ENCODE peak calls at places on chromosomes 6 and 20, in seven cellular contexts. B is body of pancreas, G is suprapubic skin, C is esophagus squamous epithelium, D is breast epithelium, X is right lobe of liver, T is H1. U is an unnamed sample.
A peak's percentile ranks its signal among the peaks of the same experiment; 100 is the strongest.

GRCh38 chr20:48797275-48797825 is 30.4 kb downstream of the PREX1 start:
- DNase-seq in C (no peak), B (no peak), G (no peak), D (no peak), X (peak; percentile 64), T (peak; percentile 58), U (peak; percentile 9)

GRCh38 chr6:166361080-166361429 is 18.7 kb upstream of the SFT2D1 start:
- DNase-seq in G (no peak), D (peak; percentile 78), T (no peak), B (no peak), C (no peak), X (peak; percentile 90), U (no peak)

GRCh38 chr6:137051790-137052472 is 7.2 kb upstream of the IL20RA start:
- DNase-seq in B (no peak), T (no peak), X (no peak), G (no peak), C (no peak), D (no peak), U (no peak)

GRCh38 chr6:130366011-130366963 is at the start of gene TMEM200A:
- DNase-seq in B (peak; percentile 22), C (no peak), T (peak; percentile 58), X (peak; percentile 52), D (peak; percentile 32), G (peak; percentile 82), U (peak; percentile 6)

GRCh38 chr20:33910056-33910455 is 83.7 kb upstream of the RALY start:
- DNase-seq in C (no peak), D (no peak), X (no peak), G (no peak), T (no peak), B (no peak), U (peak; percentile 16)

GRCh38 chr6:147131728-147132127 is 72.5 kb upstream of the STXBP5 start:
- DNase-seq in G (no peak), D (no peak), T (no peak), B (no peak), C (no peak), X (no peak), U (no peak)

GRCh38 chr6:44081753-44082152 is 45.5 kb downstream of the MRPL14 start:
- DNase-seq in C (no peak), T (no peak), X (no peak), G (no peak), D (no peak), B (no peak), U (no peak)

GRCh38 chr6:84779380-84779779 is 15.0 kb upstream of the TBX18 start:
- DNase-seq in C (no peak), B (no peak), D (no peak), G (no peak), T (no peak), X (no peak), U (no peak)

GRCh38 chr6:132404330-132404729 is 3.1 kb upstream of the MOXD1 start:
- DNase-seq in T (no peak), G (no peak), C (no peak), B (no peak), X (no peak), D (no peak), U (no peak)

GRCh38 chr6:41505084-41506049 is 40.8 kb upstream of the FOXP4 start:
- DNase-seq in G (peak; percentile 87), C (no peak), X (peak; percentile 64), D (peak; percentile 57), T (peak; percentile 62), B (peak; percentile 68), U (peak; percentile 74)

GRCh38 chr20:34970193-34971037 is 14.7 kb downstream of the MYH7B start:
- DNase-seq in T (no peak), C (no peak), D (no peak), B (no peak), X (peak; percentile 37), G (no peak), U (no peak)

GRCh38 chr6:41548098-41548840 is 2.1 kb downstream of the FOXP4 start:
- DNase-seq in G (no peak), B (peak; percentile 64), X (peak; percentile 81), C (no peak), T (no peak), D (no peak), U (peak; percentile 51)

GRCh38 chr20:4896119-4896700 is 105.1 kb downstream of the SLC23A2 start:
- DNase-seq in D (no peak), X (no peak), G (no peak), T (no peak), B (no peak), C (no peak), U (no peak)

GRCh38 chr6:52495859-52496396 is 75.8 kb downstream of the EFHC1 start:
- DNase-seq in T (peak; percentile 19), X (no peak), C (no peak), G (no peak), D (no peak), B (no peak), U (no peak)

GRCh38 chr6:52489881-52490280 is 69.7 kb downstream of the EFHC1 start:
- DNase-seq in G (no peak), X (no peak), D (no peak), T (no peak), C (no peak), B (no peak), U (no peak)

GRCh38 chr6:52493669-52494068 is 73.5 kb downstream of the EFHC1 start:
- DNase-seq in T (no peak), C (no peak), B (no peak), X (no peak), D (no peak), G (no peak), U (no peak)

GRCh38 chr6:52494298-52495072 is 74.3 kb downstream of the EFHC1 start:
- DNase-seq in X (no peak), D (no peak), C (no peak), T (peak; percentile 17), B (no peak), G (no peak), U (no peak)

GRCh38 chr6:52491203-52492069 is 71.3 kb downstream of the EFHC1 start:
- DNase-seq in B (no peak), T (peak; percentile 26), X (no peak), G (no peak), C (no peak), D (no peak), U (no peak)
- H3K4me3 ChIP-seq in B (no peak overlapping the region), T (no peak overlapping the region), X (no peak overlapping the region), G (peak overlapping the region; percentile 27), C (no peak overlapping the region), D (peak overlapping the region; percentile 18), U (no peak overlapping the region)

GRCh38 chr20:1466211-1467081 is at the start of gene NSFL1C:
- DNase-seq in B (peak; percentile 97), X (peak; percentile 97), D (peak; percentile 89), T (peak; percentile 99), G (peak; percentile 97), C (peak; percentile 60), U (peak; percentile 96)
- TF ChIP-seq POLR2A in B (peak; percentile 57), X (peak; percentile 75), D (no peak), T (peak; percentile 66), G (peak; percentile 36), C (peak; percentile 38), U (peak; percentile 69)

DNA sequence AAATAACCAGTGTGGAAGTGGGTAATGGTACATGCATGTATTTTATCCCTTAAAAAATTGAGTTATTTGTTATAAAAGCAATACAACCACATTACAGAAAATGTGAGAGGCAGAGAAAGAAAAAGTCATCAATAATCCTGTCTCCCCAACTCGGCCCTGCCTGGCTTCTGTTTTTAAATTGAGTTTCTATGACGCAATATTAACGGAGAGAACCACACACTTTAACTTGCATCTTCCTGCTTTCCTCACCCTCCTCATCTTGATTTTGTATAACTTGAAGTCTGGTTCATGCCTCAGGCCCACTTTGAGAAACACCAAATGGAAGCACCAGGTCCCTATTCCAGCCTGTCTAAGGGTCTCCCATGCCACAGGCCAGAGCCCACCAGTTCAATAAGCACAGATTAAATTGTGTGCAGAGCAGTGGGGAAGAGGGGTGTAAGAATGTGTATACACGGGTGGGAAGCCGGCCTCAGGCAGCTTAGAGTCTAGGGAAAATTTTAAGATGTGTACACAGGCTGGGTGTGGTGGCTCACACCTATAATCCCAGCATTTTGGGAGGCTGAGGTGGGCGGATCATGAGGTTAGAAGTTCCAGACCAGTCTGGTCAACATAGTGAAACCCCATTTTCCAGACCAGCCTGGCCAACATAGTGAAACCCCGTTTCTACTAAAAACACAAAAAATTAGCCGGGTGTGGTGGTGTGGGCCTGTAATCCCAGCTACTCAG is 15.9 kb downstream of the KCNK5 start:
- DNase-seq in T (no peak), G (no peak), X (no peak), D (no peak), C (no peak), B (no peak), U (no peak)
- H3K4me3 ChIP-seq in T (no peak overlapping the region), G (no peak overlapping the region), X (no peak overlapping the region), D (no peak overlapping the region), C (no peak overlapping the region), B (no peak overlapping the region), U (no peak overlapping the region)

GRCh38 chr20:53598140-53599038 is 4.8 kb upstream of the ZNF217 start:
- DNase-seq in T (peak; percentile 40), B (no peak), D (no peak), G (no peak), C (no peak), X (no peak), U (no peak)

GRCh38 chr20:53599039-53599362 is 5.4 kb upstream of the ZNF217 start:
- DNase-seq in C (no peak), X (no peak), T (no peak), D (no peak), B (no peak), G (no peak), U (no peak)

GRCh38 chr20:53599378-53599777 is 5.7 kb upstream of the ZNF217 start:
- DNase-seq in C (no peak), D (no peak), X (no peak), B (no peak), G (no peak), T (peak; percentile 46), U (no peak)

GRCh38 chr20:53597085-53597482 is 3.4 kb upstream of the ZNF217 start:
- DNase-seq in D (no peak), X (no peak), G (no peak), T (peak; percentile 27), B (no peak), C (no peak), U (no peak)

GRCh38 chr20:53597521-53598120 is 4.0 kb upstream of the ZNF217 start:
- DNase-seq in B (no peak), C (no peak), X (no peak), T (no peak), D (no peak), G (no peak), U (no peak)
- TF ChIP-seq POLR2A in B (no peak), C (no peak), X (no peak), T (no peak), D (no peak), G (no peak), U (no peak)

GRCh38 chr6:50816115-50816675 is 2.5 kb upstream of the TFAP2B start:
- DNase-seq in G (no peak), T (peak; percentile 84), C (no peak), D (peak; percentile 73), B (peak; percentile 76), X (peak; percentile 72), U (peak; percentile 58)
- H3K4me3 ChIP-seq in G (peak overlapping the region; percentile 52), T (peak overlapping the region; percentile 10), C (peak overlapping the region; percentile 55), D (peak overlapping the region; percentile 29), B (peak overlapping the region; percentile 11), X (peak overlapping the region; percentile 61), U (peak overlapping the region; percentile 8)

DNA sequence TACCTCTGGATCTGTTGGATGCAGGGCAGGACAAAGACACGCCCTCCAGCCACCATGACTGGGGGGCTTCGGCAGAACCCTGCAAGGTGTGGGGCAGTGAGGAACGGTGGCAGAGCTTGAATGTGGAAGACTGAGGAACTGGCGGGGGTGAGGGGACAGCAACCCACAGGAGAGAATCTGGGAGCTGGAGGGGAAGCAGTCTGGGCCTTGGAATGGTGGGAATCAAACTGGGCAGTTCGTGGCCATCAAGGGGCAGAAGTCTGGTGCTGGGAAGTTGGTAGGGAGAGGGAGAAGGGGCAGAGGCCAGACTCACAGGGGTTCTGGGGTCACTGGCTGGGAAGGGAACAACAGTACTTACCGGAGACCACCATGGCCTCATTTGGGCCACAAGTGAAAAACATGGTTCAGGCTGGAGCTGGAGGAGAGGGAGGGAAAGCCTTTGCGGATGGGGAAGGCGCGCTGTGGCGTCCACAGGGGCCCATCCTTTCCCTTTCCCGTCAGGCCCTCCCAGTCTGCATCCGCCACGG is 635 bp downstream of the FLOT1 start:
- DNase-seq in D (no peak), G (no peak), B (no peak), X (no peak), T (no peak), C (no peak), U (no peak)
- TF ChIP-seq POLR2A in D (no peak), G (no peak), B (no peak), X (no peak), T (no peak), C (no peak), U (no peak)